ENCODE peak calls at places on chromosomes 13 and 19, in eight cellular contexts. One of them, this sample, is unnamed. For H3K4me1, the result is how much of the 10 kb centered on the place peaks cover.

GRCh38 chr13:101401196-101401595 is 15.1 kb downstream of the NALCN start:
- DNase-seq in PC-9: no peak
- DNase-seq in DND-41: no peak
- DNase-seq in tibial artery: no peak
- DNase-seq in body of pancreas: no peak
- DNase-seq in IMR-90: no peak
- DNase-seq in colonic mucosa: no peak
- DNase-seq in ascending aorta: no peak
- DNase-seq in this sample: no peak

GRCh38 chr19:50932018-50932689 is 20.7 kb downstream of the KLK5 start:
- DNase-seq in PC-9: peak
- DNase-seq in DND-41: no peak
- DNase-seq in tibial artery: no peak
- DNase-seq in body of pancreas: no peak
- DNase-seq in IMR-90: no peak
- DNase-seq in colonic mucosa: no peak
- DNase-seq in ascending aorta: no peak
- DNase-seq in this sample: no peak

GRCh38 chr19:46009530-46010510 is 13.0 kb downstream of the PGLYRP1 start:
- DNase-seq in PC-9: peak
- DNase-seq in DND-41: peak
- DNase-seq in tibial artery: no peak
- DNase-seq in body of pancreas: peak
- DNase-seq in IMR-90: peak
- DNase-seq in colonic mucosa: peak
- DNase-seq in ascending aorta: peak
- DNase-seq in this sample: peak

GRCh38 chr19:14383898-14384669 is 2.8 kb downstream of the ADGRE5 start:
- DNase-seq in PC-9: no peak
- DNase-seq in DND-41: no peak
- DNase-seq in tibial artery: peak
- DNase-seq in body of pancreas: no peak
- DNase-seq in IMR-90: peak
- DNase-seq in colonic mucosa: peak
- DNase-seq in ascending aorta: no peak
- DNase-seq in this sample: no peak

GRCh38 chr19:18736415-18737336 is 53.2 kb downstream of the CRTC1 start:
- DNase-seq in PC-9: no peak
- DNase-seq in DND-41: no peak
- DNase-seq in tibial artery: no peak
- DNase-seq in body of pancreas: peak
- DNase-seq in IMR-90: no peak
- DNase-seq in colonic mucosa: peak
- DNase-seq in ascending aorta: no peak
- DNase-seq in this sample: no peak

GRCh38 chr13:29702912-29703351 is 107.4 kb upstream of the SLC7A1 start:
- DNase-seq in PC-9: peak
- DNase-seq in DND-41: no peak
- DNase-seq in tibial artery: peak
- DNase-seq in body of pancreas: no peak
- DNase-seq in IMR-90: peak
- DNase-seq in colonic mucosa: no peak
- DNase-seq in ascending aorta: no peak
- DNase-seq in this sample: no peak

GRCh38 chr19:58361900-58362271 is 665 bp downstream of the ZNF497 start:
- DNase-seq in PC-9: peak
- DNase-seq in DND-41: peak
- DNase-seq in tibial artery: no peak
- DNase-seq in body of pancreas: peak
- DNase-seq in IMR-90: peak
- DNase-seq in colonic mucosa: no peak
- DNase-seq in ascending aorta: peak
- DNase-seq in this sample: peak

GRCh38 chr19:17467471-17468301 is 2.6 kb upstream of the SLC27A1 start:
- DNase-seq in PC-9: no peak
- DNase-seq in DND-41: no peak
- DNase-seq in tibial artery: no peak
- DNase-seq in body of pancreas: no peak
- DNase-seq in IMR-90: no peak
- DNase-seq in colonic mucosa: no peak
- DNase-seq in ascending aorta: no peak
- DNase-seq in this sample: no peak

GRCh38 chr19:289651-290538 is 1.3 kb downstream of the PLPP2 start:
- DNase-seq in PC-9: peak
- DNase-seq in DND-41: no peak
- DNase-seq in tibial artery: no peak
- DNase-seq in body of pancreas: peak
- DNase-seq in IMR-90: peak
- DNase-seq in colonic mucosa: peak
- DNase-seq in ascending aorta: no peak
- DNase-seq in this sample: no peak

GRCh38 chr13:109145631-109146030 is 516.2 kb downstream of the MYO16 start:
- DNase-seq in PC-9: peak
- DNase-seq in DND-41: peak
- DNase-seq in tibial artery: no peak
- DNase-seq in body of pancreas: peak
- DNase-seq in IMR-90: peak
- DNase-seq in colonic mucosa: peak
- DNase-seq in ascending aorta: no peak
- DNase-seq in this sample: no peak

GRCh38 chr13:77985866-77986636 is 67.4 kb upstream of the EDNRB start:
- DNase-seq in PC-9: no peak
- DNase-seq in DND-41: no peak
- DNase-seq in tibial artery: no peak
- DNase-seq in body of pancreas: no peak
- DNase-seq in IMR-90: no peak
- DNase-seq in colonic mucosa: no peak
- DNase-seq in ascending aorta: no peak
- DNase-seq in this sample: no peak

GRCh38 chr19:54024660-54025059 is 33.2 kb downstream of the CACNG6 start:
- DNase-seq in PC-9: peak
- DNase-seq in DND-41: no peak
- DNase-seq in tibial artery: no peak
- DNase-seq in body of pancreas: no peak
- DNase-seq in IMR-90: no peak
- DNase-seq in colonic mucosa: no peak
- DNase-seq in ascending aorta: no peak
- DNase-seq in this sample: no peak

GRCh38 chr13:44011036-44011435 is 131.3 kb downstream of the LACC1 start:
- DNase-seq in PC-9: no peak
- DNase-seq in DND-41: no peak
- DNase-seq in tibial artery: no peak
- DNase-seq in body of pancreas: no peak
- DNase-seq in IMR-90: no peak
- DNase-seq in colonic mucosa: no peak
- DNase-seq in ascending aorta: no peak
- DNase-seq in this sample: no peak

GRCh38 chr19:7679771-7680605 is 645 bp upstream of the TRAPPC5 start:
- DNase-seq in PC-9: no peak
- DNase-seq in DND-41: no peak
- DNase-seq in tibial artery: no peak
- DNase-seq in body of pancreas: no peak
- DNase-seq in IMR-90: no peak
- DNase-seq in colonic mucosa: no peak
- DNase-seq in ascending aorta: no peak
- DNase-seq in this sample: no peak

GRCh38 chr13:24050292-24050711 is 110.2 kb upstream of the SPATA13 start:
- DNase-seq in PC-9: no peak
- DNase-seq in DND-41: no peak
- DNase-seq in tibial artery: peak
- DNase-seq in body of pancreas: peak
- DNase-seq in IMR-90: peak
- DNase-seq in colonic mucosa: no peak
- DNase-seq in ascending aorta: no peak
- DNase-seq in this sample: no peak

GRCh38 chr13:32001392-32001768 is 30.2 kb upstream of the FRY start:
- DNase-seq in PC-9: peak
- DNase-seq in DND-41: peak
- DNase-seq in tibial artery: no peak
- DNase-seq in body of pancreas: peak
- DNase-seq in IMR-90: peak
- DNase-seq in colonic mucosa: no peak
- DNase-seq in ascending aorta: no peak
- DNase-seq in this sample: peak

GRCh38 chr19:44552324-44552723 is 22.8 kb upstream of the CEACAM20 start:
- DNase-seq in PC-9: peak
- DNase-seq in DND-41: peak
- DNase-seq in tibial artery: no peak
- DNase-seq in body of pancreas: no peak
- DNase-seq in IMR-90: no peak
- DNase-seq in colonic mucosa: peak
- DNase-seq in ascending aorta: no peak
- DNase-seq in this sample: no peak

GRCh38 chr19:49362048-49362925 is at the start of gene TEAD2:
- DNase-seq in PC-9: no peak
- DNase-seq in DND-41: no peak
- DNase-seq in tibial artery: peak
- DNase-seq in body of pancreas: peak
- DNase-seq in IMR-90: peak
- DNase-seq in colonic mucosa: peak
- DNase-seq in ascending aorta: peak
- DNase-seq in this sample: peak

GRCh38 chr19:58382997-58383603 is 2.3 kb upstream of the ZNF837 start:
- DNase-seq in PC-9: no peak
- DNase-seq in DND-41: no peak
- DNase-seq in tibial artery: no peak
- DNase-seq in body of pancreas: no peak
- DNase-seq in IMR-90: no peak
- DNase-seq in colonic mucosa: no peak
- DNase-seq in ascending aorta: no peak
- DNase-seq in this sample: no peak

GRCh38 chr13:45474584-45475454 is 10.1 kb downstream of the COG3 start:
- DNase-seq in PC-9: no peak
- DNase-seq in DND-41: no peak
- DNase-seq in tibial artery: no peak
- DNase-seq in body of pancreas: no peak
- DNase-seq in IMR-90: no peak
- DNase-seq in colonic mucosa: no peak
- DNase-seq in ascending aorta: no peak
- DNase-seq in this sample: no peak

GRCh38 chr13:101262306-101262705 is 154.0 kb downstream of the NALCN start:
- DNase-seq in PC-9: no peak
- DNase-seq in DND-41: no peak
- DNase-seq in tibial artery: no peak
- DNase-seq in body of pancreas: no peak
- DNase-seq in IMR-90: no peak
- DNase-seq in colonic mucosa: no peak
- DNase-seq in ascending aorta: no peak
- DNase-seq in this sample: no peak

GRCh38 chr13:25103711-25104110 is 7.8 kb downstream of the PABPC3 start:
- DNase-seq in PC-9: no peak
- DNase-seq in DND-41: no peak
- DNase-seq in tibial artery: no peak
- DNase-seq in body of pancreas: no peak
- DNase-seq in IMR-90: no peak
- DNase-seq in colonic mucosa: no peak
- DNase-seq in ascending aorta: no peak
- DNase-seq in this sample: no peak

GRCh38 chr13:27925220-27925991 is 5.6 kb downstream of the PDX1 start:
- DNase-seq in PC-9: no peak
- DNase-seq in DND-41: no peak
- DNase-seq in tibial artery: no peak
- DNase-seq in body of pancreas: no peak
- DNase-seq in IMR-90: no peak
- DNase-seq in colonic mucosa: no peak
- DNase-seq in ascending aorta: no peak
- DNase-seq in this sample: no peak
- H3K4me1 ChIP-seq in PC-9: under half
- H3K4me1 ChIP-seq in DND-41: under half
- H3K4me1 ChIP-seq in tibial artery: under half
- H3K4me1 ChIP-seq in body of pancreas: under half
- H3K4me1 ChIP-seq in IMR-90: under half
- H3K4me1 ChIP-seq in colonic mucosa: under half
- H3K4me1 ChIP-seq in ascending aorta: under half
- H3K4me1 ChIP-seq in this sample: under half

DNA sequence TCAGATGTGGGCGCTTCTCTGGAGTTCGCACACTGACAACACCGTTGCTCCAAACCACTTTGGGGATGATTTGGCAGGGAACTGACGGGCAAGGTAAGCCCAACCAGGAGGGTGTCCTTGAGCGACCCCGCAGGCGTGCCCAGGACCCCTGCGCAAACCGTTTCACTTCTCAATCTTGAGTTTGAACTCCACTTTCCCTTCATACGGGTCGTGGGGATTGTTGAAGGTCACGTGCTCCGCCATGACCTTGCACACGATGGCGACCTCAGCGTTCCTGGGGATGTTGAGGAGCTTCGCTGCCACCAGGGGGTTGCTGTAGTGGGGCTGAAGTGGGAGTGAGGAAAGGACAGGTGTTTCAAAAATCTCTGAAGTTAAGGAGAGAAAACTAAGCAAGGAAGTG is 8.8 kb downstream of the ATP4B start:
- DNase-seq in PC-9: no peak
- DNase-seq in DND-41: no peak
- DNase-seq in tibial artery: peak
- DNase-seq in body of pancreas: peak
- DNase-seq in IMR-90: no peak
- DNase-seq in colonic mucosa: no peak
- DNase-seq in ascending aorta: peak
- DNase-seq in this sample: peak
- TF ChIP-seq CTCF in PC-9: no peak
- TF ChIP-seq CTCF in DND-41: peak
- TF ChIP-seq CTCF in tibial artery: no peak
- TF ChIP-seq CTCF in body of pancreas: no peak
- TF ChIP-seq CTCF in IMR-90: no peak
- TF ChIP-seq CTCF in colonic mucosa: no peak
- TF ChIP-seq CTCF in ascending aorta: no peak
- TF ChIP-seq CTCF in this sample: no peak

GRCh38 chr13:40153516-40153915 is 498.1 kb downstream of the COG6 start:
- DNase-seq in PC-9: no peak
- DNase-seq in DND-41: no peak
- DNase-seq in tibial artery: no peak
- DNase-seq in body of pancreas: peak
- DNase-seq in IMR-90: no peak
- DNase-seq in colonic mucosa: no peak
- DNase-seq in ascending aorta: no peak
- DNase-seq in this sample: no peak
- H3K4me1 ChIP-seq in PC-9: under half
- H3K4me1 ChIP-seq in DND-41: under half
- H3K4me1 ChIP-seq in tibial artery: under half
- H3K4me1 ChIP-seq in body of pancreas: under half
- H3K4me1 ChIP-seq in IMR-90: under half
- H3K4me1 ChIP-seq in colonic mucosa: under half
- H3K4me1 ChIP-seq in ascending aorta: under half
- H3K4me1 ChIP-seq in this sample: under half

GRCh38 chr13:75255159-75255558 is 226.8 kb downstream of the TBC1D4 start:
- DNase-seq in PC-9: no peak
- DNase-seq in DND-41: no peak
- DNase-seq in tibial artery: no peak
- DNase-seq in body of pancreas: no peak
- DNase-seq in IMR-90: no peak
- DNase-seq in colonic mucosa: no peak
- DNase-seq in ascending aorta: no peak
- DNase-seq in this sample: no peak
- TF ChIP-seq CTCF in PC-9: no peak
- TF ChIP-seq CTCF in DND-41: no peak
- TF ChIP-seq CTCF in tibial artery: no peak
- TF ChIP-seq CTCF in body of pancreas: no peak
- TF ChIP-seq CTCF in IMR-90: no peak
- TF ChIP-seq CTCF in colonic mucosa: no peak
- TF ChIP-seq CTCF in ascending aorta: no peak
- TF ChIP-seq CTCF in this sample: no peak

GRCh38 chr13:40652588-40652940 is 13.9 kb downstream of the FOXO1 start:
- DNase-seq in PC-9: no peak
- DNase-seq in DND-41: no peak
- DNase-seq in tibial artery: no peak
- DNase-seq in body of pancreas: no peak
- DNase-seq in IMR-90: no peak
- DNase-seq in colonic mucosa: no peak
- DNase-seq in ascending aorta: no peak
- DNase-seq in this sample: no peak
- H3K4me1 ChIP-seq in PC-9: under half
- H3K4me1 ChIP-seq in DND-41: under half
- H3K4me1 ChIP-seq in tibial artery: half or more
- H3K4me1 ChIP-seq in body of pancreas: half or more
- H3K4me1 ChIP-seq in IMR-90: under half
- H3K4me1 ChIP-seq in colonic mucosa: under half
- H3K4me1 ChIP-seq in ascending aorta: under half
- H3K4me1 ChIP-seq in this sample: under half

This sample was measured in Caco-2.